ENCODE peak calls at places on chromosomes 3 and 15, in five cellular contexts. H, X, S, D and Y are unnamed samples.

GRCh38 chr3:114709102-114709501 is 415.3 kb downstream of the TIGIT start:
- DNase-seq in X (no peak), S (no peak), H (no peak), D (no peak), Y (no peak)

GRCh38 chr3:129628169-129628522 is 21.7 kb upstream of the PLXND1 start:
- DNase-seq in H (no peak), X (no peak), D (no peak), S (no peak), Y (no peak)

GRCh38 chr15:90863987-90864386 is 4.4 kb upstream of the FURIN start:
- DNase-seq in X (no peak), D (no peak), S (no peak), H (no peak), Y (no peak)

GRCh38 chr15:73867956-73868355 is 5.4 kb upstream of the TBC1D21 start:
- DNase-seq in S (peak; percentile 90), H (no peak), D (no peak), X (no peak), Y (no peak)

GRCh38 chr3:42683875-42684593 is 1.3 kb upstream of the KLHL40 start:
- DNase-seq in S (peak; percentile 31), D (peak; percentile 46), H (peak; percentile 44), X (no peak), Y (no peak)

GRCh38 chr3:61783993-61784718 is 222.8 kb downstream of the PTPRG start:
- DNase-seq in X (no peak), H (no peak), D (no peak), S (no peak), Y (no peak)

GRCh38 chr15:88627463-88627862 is 6.3 kb downstream of the AEN start:
- DNase-seq in D (no peak), H (no peak), X (no peak), S (no peak), Y (peak; percentile 72)

GRCh38 chr15:62626903-62627302 is 415.6 kb upstream of the TPM1 start:
- DNase-seq in D (no peak), H (no peak), S (no peak), X (no peak), Y (no peak)

GRCh38 chr15:101579766-101580165 is 72.4 kb downstream of the TM2D3 start:
- DNase-seq in X (no peak), H (peak; percentile 2), S (no peak), D (no peak), Y (no peak)

GRCh38 chr15:91408476-91409076 is 308.5 kb downstream of the SV2B start:
- DNase-seq in X (no peak), H (no peak), D (no peak), S (no peak), Y (no peak)

GRCh38 chr15:41659855-41660234 is 360 bp upstream of the MGA start:
- DNase-seq in X (no peak), S (no peak), H (no peak), D (no peak), Y (no peak)

GRCh38 chr15:71364117-71364584 is 248.9 kb downstream of the THSD4 start:
- DNase-seq in S (no peak), X (no peak), D (no peak), H (peak; percentile 36), Y (no peak)

GRCh38 chr15:75834011-75834410 is 9.2 kb upstream of the UBE2Q2 start:
- DNase-seq in S (no peak), H (no peak), D (no peak), X (no peak), Y (no peak)

GRCh38 chr3:51916418-51916817 is 13.3 kb upstream of the IQCF1 start:
- DNase-seq in S (no peak), H (no peak), D (no peak), X (no peak), Y (no peak)

GRCh38 chr3:124656531-124656930 is 73.7 kb upstream of the UMPS start:
- DNase-seq in S (no peak), H (no peak), X (no peak), D (no peak), Y (no peak)

GRCh38 chr15:91965501-91966180 is 112.1 kb downstream of the SLCO3A1 start:
- DNase-seq in D (no peak), H (no peak), X (no peak), S (no peak), Y (no peak)

GRCh38 chr3:102089904-102090492 is 240.7 kb downstream of the NFKBIZ start:
- DNase-seq in D (no peak), S (no peak), H (peak; percentile 84), X (no peak), Y (no peak)

GRCh38 chr3:45777111-45777752 is 19.1 kb downstream of the SLC6A20 start:
- DNase-seq in S (no peak), D (no peak), X (no peak), H (no peak), Y (no peak)

GRCh38 chr15:70857547-70858265 is 3.7 kb upstream of the LARP6 start:
- DNase-seq in X (no peak), D (no peak), S (no peak), H (no peak), Y (no peak)

GRCh38 chr3:149673393-149673792 is 15.6 kb upstream of the WWTR1 start:
- DNase-seq in D (no peak), S (no peak), X (no peak), H (no peak), Y (no peak)

GRCh38 chr3:29335438-29335837 is 54.6 kb downstream of the RBMS3 start:
- DNase-seq in H (peak; percentile 99), D (peak; percentile 75), S (peak; percentile 56), X (no peak), Y (no peak)

GRCh38 chr3:40477671-40478070 is 749 bp downstream of the ZNF619 start:
- DNase-seq in H (no peak), X (no peak), S (no peak), D (no peak), Y (no peak)

GRCh38 chr3:52052831-52053306 is 3.5 kb downstream of the DUSP7 start:
- DNase-seq in H (peak; percentile 63), D (peak; percentile 92), X (peak; percentile 32), S (peak; percentile 79), Y (peak; percentile 18)

GRCh38 chr3:157354722-157355121 is 81.9 kb upstream of the PTX3 start:
- DNase-seq in D (no peak), H (peak; percentile 65), S (no peak), X (no peak), Y (no peak)

GRCh38 chr3:18634451-18634850 is 209.3 kb upstream of the SATB1 start:
- DNase-seq in D (no peak), X (no peak), H (no peak), S (no peak), Y (no peak)

GRCh38 chr15:93286456-93286855 is 197.4 kb upstream of the RGMA start:
- DNase-seq in D (no peak), X (no peak), H (no peak), S (no peak), Y (no peak)

GRCh38 chr3:57168151-57168550 is 3.0 kb upstream of the IL17RD start:
- DNase-seq in H (no peak), S (no peak), X (no peak), D (no peak), Y (no peak)

GRCh38 chr3:3632439-3632838 is 166.8 kb upstream of the LRRN1 start:
- DNase-seq in S (no peak), X (no peak), D (no peak), H (no peak), Y (no peak)
- H3K4me1 ChIP-seq in S (no peaks in the 10 kb centered on the region), X (no peaks in the 10 kb centered on the region), D (no peaks in the 10 kb centered on the region), H (no peaks in the 10 kb centered on the region), Y (no peaks in the 10 kb centered on the region)

GRCh38 chr3:50204052-50204803 is 843 bp upstream of the SLC38A3 start:
- DNase-seq in H (no peak), X (no peak), S (no peak), D (no peak), Y (no peak)

GRCh38 chr3:50207359-50208042 is 2.4 kb downstream of the SLC38A3 start:
- DNase-seq in S (no peak), D (no peak), X (no peak), H (no peak), Y (no peak)

GRCh38 chr3:50203113-50203852 is 1.8 kb upstream of the SLC38A3 start:
- DNase-seq in H (no peak), S (no peak), X (no peak), D (no peak), Y (no peak)

GRCh38 chr3:50205719-50206276 is 727 bp downstream of the SLC38A3 start:
- DNase-seq in H (no peak), S (peak; percentile 57), D (peak; percentile 66), X (no peak), Y (no peak)

DNA sequence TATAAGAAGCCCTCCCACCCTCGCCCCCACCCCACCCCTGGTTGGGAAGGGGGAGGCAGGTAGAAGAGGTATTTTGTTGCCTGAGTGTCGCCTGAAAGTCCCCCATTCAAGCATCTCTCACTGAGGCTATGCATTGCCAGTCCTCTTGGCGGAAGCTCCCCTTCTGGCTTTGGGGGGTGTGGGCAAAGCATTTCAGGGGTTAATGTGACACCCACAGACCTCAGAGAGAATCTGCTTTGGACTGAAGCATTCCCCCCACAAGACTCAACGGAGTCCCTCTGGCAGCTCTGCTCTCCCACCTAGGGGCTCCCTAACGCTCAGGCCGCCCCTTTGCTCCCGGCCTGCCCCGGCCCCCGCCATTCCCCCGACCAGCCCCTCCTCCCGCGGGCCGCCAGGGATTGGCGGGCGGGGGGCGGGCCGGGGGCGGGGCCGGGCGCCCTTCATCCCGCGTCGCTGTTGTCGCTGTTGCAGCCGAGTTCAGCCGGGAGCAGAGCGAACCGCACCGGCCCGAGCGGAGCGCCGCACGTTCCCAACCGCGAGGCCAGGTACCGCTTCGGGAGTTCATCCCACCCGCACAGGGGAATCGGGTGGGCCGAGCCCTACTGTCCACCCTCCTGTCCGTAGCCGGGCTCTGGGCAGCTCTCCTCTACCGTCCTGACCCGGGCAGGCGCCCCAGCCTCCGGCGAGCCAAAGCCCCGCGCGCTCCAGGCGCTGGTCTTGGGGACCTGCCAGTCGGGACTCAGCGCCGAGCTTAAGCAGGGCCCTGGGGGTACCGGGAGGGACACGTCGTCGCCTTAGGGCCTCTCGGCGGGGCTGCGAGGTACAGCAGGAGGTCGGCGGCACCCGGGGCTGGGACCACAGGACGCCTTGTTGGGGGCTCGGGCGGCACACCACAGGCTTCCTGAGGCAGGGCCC is at the start of gene SLC38A3:
- DNase-seq in X (no peak), S (peak; percentile 68), H (no peak), D (no peak), Y (no peak)
- H3K4me3 ChIP-seq in X (no peak within 1 kb of the TSS), S (peak within 1 kb of the TSS; percentile 36), H (peak within 1 kb of the TSS; percentile 27), D (peak within 1 kb of the TSS; percentile 48), Y (no peak within 1 kb of the TSS)

GRCh38 chr3:136197159-136197715 is 1.1 kb upstream of the MSL2 start:
- DNase-seq in H (no peak), S (no peak), X (no peak), D (no peak), Y (no peak)

GRCh38 chr3:136196064-136196400 is at the start of gene MSL2:
- DNase-seq in H (no peak), S (no peak), D (no peak), X (no peak), Y (peak; percentile 84)

GRCh38 chr3:136196401-136197158 is 445 bp upstream of the MSL2 start:
- DNase-seq in H (peak; percentile 100), S (peak; percentile 100), D (peak; percentile 99), X (peak; percentile 96), Y (peak; percentile 100)

GRCh38 chr3:136194409-136195257 is 1.5 kb downstream of the MSL2 start:
- DNase-seq in H (peak; percentile 44), S (peak; percentile 46), D (peak; percentile 71), X (peak; percentile 63), Y (peak; percentile 69)

GRCh38 chr3:136195258-136196063 is 674 bp downstream of the MSL2 start:
- DNase-seq in D (peak; percentile 88), X (peak; percentile 78), H (peak; percentile 85), S (peak; percentile 89), Y (no peak)
- H3K4me1 ChIP-seq in D (peaks cover 40% of the 10 kb centered on the region), X (peaks cover 35% of the 10 kb centered on the region), H (peaks cover 30% of the 10 kb centered on the region), S (peaks cover 7% of the 10 kb centered on the region), Y (peaks cover 27% of the 10 kb centered on the region)

GRCh38 chr3:144096016-144096415 is 124.4 kb downstream of the DIPK2A start:
- DNase-seq in X (no peak), S (no peak), D (no peak), H (no peak), Y (no peak)
- H3K4me3 ChIP-seq in X (no peak overlapping the region), S (no peak overlapping the region), D (no peak overlapping the region), H (no peak overlapping the region), Y (no peak overlapping the region)